ENCODE peak calls at places on chromosomes 5 and 9, in five cellular contexts. X is left ventricle myocardium inferior; S is CD8-positive, alpha-beta T cell; Z is prostate gland; Y is breast epithelium. K is an unnamed sample.

GRCh38 chr5:72283358-72283757 is 36.7 kb downstream of the MRPS27 start:
- DNase-seq in X (no peak), S (no peak), Z (no peak), Y (no peak), K (no peak)

GRCh38 chr5:42784132-42784531 is 27.5 kb downstream of the CCDC152 start:
- DNase-seq in X (no peak), S (no peak), Z (no peak), Y (no peak), K (no peak)

GRCh38 chr9:121464968-121465367 is 34.7 kb downstream of the GGTA1 start:
- DNase-seq in X (no peak), S (no peak), Z (peak; percentile 86), Y (no peak), K (no peak)

GRCh38 chr5:58135571-58136335 is 324.1 kb downstream of the PLK2 start:
- DNase-seq in X (no peak), S (no peak), Z (no peak), Y (no peak), K (peak; percentile 43)

GRCh38 chr5:1168751-1169607 is 32.4 kb upstream of the SLC6A19 start:
- DNase-seq in X (no peak), S (no peak), Z (no peak), Y (no peak), K (no peak)

GRCh38 chr5:91128604-91129003 is 254.5 kb downstream of the ARRDC3 start:
- DNase-seq in X (no peak), S (no peak), Z (no peak), Y (no peak), K (no peak)

GRCh38 chr5:43396762-43397304 is 15.4 kb downstream of the CCL28 start:
- DNase-seq in X (peak; percentile 30), S (peak; percentile 80), Z (peak; percentile 64), Y (peak; percentile 41), K (peak; percentile 21)

GRCh38 chr5:90014420-90014819 is 395.1 kb downstream of the CETN3 start:
- DNase-seq in X (no peak), S (no peak), Z (no peak), Y (no peak), K (no peak)

GRCh38 chr5:4048398-4048797 is 452.8 kb downstream of the IRX1 start:
- DNase-seq in X (no peak), S (no peak), Z (no peak), Y (no peak), K (no peak)

GRCh38 chr9:107481035-107481434 is 8.5 kb downstream of the KLF4 start:
- DNase-seq in X (no peak), S (no peak), Z (no peak), Y (no peak), K (no peak)

GRCh38 chr5:139611703-139612584 is 36.2 kb upstream of the CXXC5 start:
- DNase-seq in X (no peak), S (no peak), Z (no peak), Y (no peak), K (no peak)

GRCh38 chr9:19379697-19380046 is 364 bp downstream of the RPS6 start:
- DNase-seq in X (no peak), S (no peak), Z (no peak), Y (no peak), K (no peak)

GRCh38 chr9:14584571-14584970 is 108.7 kb downstream of the ZDHHC21 start:
- DNase-seq in X (no peak), S (no peak), Z (no peak), Y (no peak), K (no peak)

GRCh38 chr5:124655943-124656459 is 90.4 kb downstream of the ZNF608 start:
- DNase-seq in X (no peak), S (no peak), Z (peak; percentile 73), Y (no peak), K (peak; percentile 92)

GRCh38 chr9:107312651-107313050 is 29.6 kb downstream of the RAD23B start:
- DNase-seq in X (peak; percentile 28), S (no peak), Z (no peak), Y (no peak), K (no peak)

GRCh38 chr9:120845255-120845654 is 2.5 kb upstream of the PSMD5 start:
- DNase-seq in X (no peak), S (no peak), Z (no peak), Y (no peak), K (no peak)

GRCh38 chr5:131277875-131278795 is 14.3 kb downstream of the CDC42SE2 start:
- DNase-seq in X (no peak), S (no peak), Z (no peak), Y (no peak), K (no peak)

GRCh38 chr5:149641000-149641576 is 59.8 kb downstream of the ARHGEF37 start:
- DNase-seq in X (no peak), S (no peak), Z (peak; percentile 86), Y (peak; percentile 54), K (peak; percentile 45)

GRCh38 chr5:151075698-151076331 is 5.0 kb downstream of the TNIP1 start:
- DNase-seq in X (no peak), S (no peak), Z (no peak), Y (no peak), K (no peak)

GRCh38 chr9:6433405-6433804 is 20.4 kb downstream of the UHRF2 start:
- DNase-seq in X (no peak), S (no peak), Z (no peak), Y (no peak), K (peak; percentile 65)

GRCh38 chr5:51414516-51414915 is 31.3 kb downstream of the ISL1 start:
- DNase-seq in X (no peak), S (no peak), Z (no peak), Y (no peak), K (no peak)

GRCh38 chr5:73387630-73388370 is 60.8 kb downstream of the FOXD1 start:
- DNase-seq in X (no peak), S (peak; percentile 71), Z (no peak), Y (no peak), K (peak; percentile 52)

GRCh38 chr5:98796197-98796972 is 22.9 kb downstream of the RGMB start:
- DNase-seq in X (no peak), S (no peak), Z (no peak), Y (no peak), K (peak; percentile 81)

GRCh38 chr5:72138943-72139467 is 31.7 kb downstream of the MAP1B start:
- DNase-seq in X (no peak), S (no peak), Z (no peak), Y (no peak), K (peak; percentile 96)

GRCh38 chr5:110854200-110854599 is 115.4 kb downstream of the SLC25A46 start:
- DNase-seq in X (no peak), S (no peak), Z (no peak), Y (no peak), K (no peak)

GRCh38 chr9:34500623-34501267 is 22.0 kb downstream of the ENHO start:
- DNase-seq in X (peak; percentile 48), S (peak; percentile 84), Z (peak; percentile 51), Y (peak; percentile 23), K (peak; percentile 19)

DNA sequence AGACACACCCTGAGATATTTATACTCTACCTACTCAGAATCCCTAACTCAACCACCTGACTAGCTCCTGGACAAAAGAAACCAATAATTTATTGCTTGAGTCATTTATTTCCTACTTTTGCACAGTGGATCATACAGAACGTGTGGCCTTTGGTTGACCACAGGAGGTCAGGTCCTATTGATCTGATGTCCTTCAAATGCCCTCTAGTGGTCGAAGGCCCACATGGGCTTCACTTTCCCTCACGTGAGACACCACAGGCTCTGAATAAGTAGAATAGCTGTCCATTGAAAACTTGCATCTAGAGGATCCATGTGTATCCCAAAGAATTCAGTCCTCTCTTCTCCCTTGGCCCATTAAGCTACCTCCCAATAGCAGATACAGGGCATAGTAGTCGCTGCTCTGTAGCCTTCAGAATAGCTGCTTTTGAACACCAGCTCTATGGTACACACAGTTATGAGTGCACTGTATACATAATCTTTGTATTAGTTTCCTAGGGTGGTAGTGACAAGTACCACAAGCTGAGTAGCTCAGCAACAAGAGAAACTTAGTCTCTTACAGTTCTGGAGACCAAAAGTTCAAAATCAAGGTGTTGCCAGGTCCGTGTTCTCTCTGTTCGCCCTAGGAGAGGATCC is 177.6 kb upstream of the SMARCA2 start:
- DNase-seq in X (no peak), S (no peak), Z (peak; percentile 10), Y (peak; percentile 18), K (no peak)
- TF ChIP-seq CTCF in X (peak; percentile 35), S (no peak), Z (no peak), Y (no peak), K (peak; percentile 6)

GRCh38 chr5:136892026-136892425 is 526.7 kb upstream of the TRPC7 start:
- DNase-seq in X (no peak), S (no peak), Z (no peak), Y (no peak), K (no peak)
- H3K4me3 ChIP-seq in X (no peak overlapping the region), S (no peak overlapping the region), Z (no peak overlapping the region), Y (no peak overlapping the region), K (no peak overlapping the region)

GRCh38 chr9:77488439-77489126 is 159.5 kb downstream of the GNA14 start:
- DNase-seq in X (no peak), S (no peak), Z (no peak), Y (no peak), K (peak; percentile 44)
- TF ChIP-seq CTCF in X (peak; percentile 24), S (no peak), Z (no peak), Y (no peak), K (peak; percentile 60)

GRCh38 chr5:16456103-16456832 is 9.3 kb downstream of the ZNF622 start:
- DNase-seq in X (no peak), S (no peak), Z (no peak), Y (no peak), K (peak; percentile 83)
- H3K4me3 ChIP-seq in X (no peak overlapping the region), S (no peak overlapping the region), Z (no peak overlapping the region), Y (no peak overlapping the region), K (no peak overlapping the region)

DNA sequence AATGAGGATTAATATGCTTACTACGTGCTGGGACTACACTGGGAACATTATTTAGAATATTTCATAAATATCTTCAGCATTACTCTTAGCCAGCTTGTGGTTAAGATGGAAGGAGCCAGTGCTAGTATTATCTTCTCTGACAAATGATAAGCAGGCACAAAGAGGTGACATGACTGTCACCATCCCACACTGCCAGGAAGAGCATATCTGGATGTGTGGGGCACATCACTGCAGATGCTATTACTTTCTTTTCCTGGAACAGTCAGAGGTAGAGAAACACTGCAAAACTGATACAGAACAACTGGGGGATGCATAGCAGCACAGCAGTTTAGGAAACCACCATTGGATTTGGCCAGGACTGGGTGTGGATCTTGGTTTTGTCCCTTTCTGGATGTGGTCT is 281.1 kb upstream of the TNC start:
- DNase-seq in X (no peak), S (no peak), Z (no peak), Y (no peak), K (no peak)
- TF ChIP-seq CTCF in X (no peak), S (no peak), Z (no peak), Y (no peak), K (no peak)

GRCh38 chr9:37380570-37380969 is 41.9 kb upstream of the GRHPR start:
- DNase-seq in X (no peak), S (no peak), Z (no peak), Y (no peak), K (no peak)
- H3K4me3 ChIP-seq in X (no peak overlapping the region), S (no peak overlapping the region), Z (no peak overlapping the region), Y (no peak overlapping the region), K (no peak overlapping the region)

GRCh38 chr9:131724678-131725077 is 15.2 kb downstream of the RAPGEF1 start:
- DNase-seq in X (no peak), S (no peak), Z (no peak), Y (no peak), K (no peak)

GRCh38 chr9:131720330-131720729 is 19.5 kb downstream of the RAPGEF1 start:
- DNase-seq in X (no peak), S (no peak), Z (no peak), Y (no peak), K (no peak)

GRCh38 chr9:131723632-131724031 is 16.2 kb downstream of the RAPGEF1 start:
- DNase-seq in X (no peak), S (no peak), Z (no peak), Y (no peak), K (no peak)

GRCh38 chr9:131721096-131721495 is 18.8 kb downstream of the RAPGEF1 start:
- DNase-seq in X (no peak), S (no peak), Z (no peak), Y (no peak), K (no peak)

GRCh38 chr9:131722260-131722659 is 17.6 kb downstream of the RAPGEF1 start:
- DNase-seq in X (peak; percentile 69), S (no peak), Z (no peak), Y (no peak), K (no peak)
- TF ChIP-seq CTCF in X (peak; percentile 48), S (no peak), Z (no peak), Y (no peak), K (no peak)

K was measured in astrocyte of the spinal cord.